ENCODE peak calls at places on chromosomes 13 and 19, in nine cellular contexts. M is neural crest cell, Z is stomach, N is left lung, K is AG04450, L is AG09319, I is sigmoid colon, Y is thoracic aorta, A is OCI-LY7. Q is an unnamed sample.

GRCh38 chr13:106132216-106132615 is 403.2 kb downstream of the EFNB2 start:
- DNase-seq in M (no peak), Z (no peak), N (no peak), K (no peak), L (no peak), I (no peak), Y (no peak), A (no peak), Q (no peak)

GRCh38 chr13:95500136-95500718 is 52.3 kb upstream of the CLDN10 start:
- DNase-seq in M (no peak), Z (no peak), N (no peak), K (no peak), L (no peak), I (no peak), Y (no peak), A (no peak), Q (no peak)

GRCh38 chr13:35700661-35701060 is 224.2 kb upstream of the MAB21L1 start:
- DNase-seq in M (no peak), Z (no peak), N (no peak), K (no peak), L (no peak), I (no peak), Y (no peak), A (no peak), Q (no peak)

GRCh38 chr19:19488041-19488874 is 27.1 kb downstream of the TSSK6 start:
- DNase-seq in M (no peak), Z (peak; percentile 59), N (no peak), K (no peak), L (no peak), I (no peak), Y (no peak), A (no peak), Q (no peak)

GRCh38 chr19:16736709-16737108 is 17.1 kb downstream of the NWD1 start:
- DNase-seq in M (no peak), Z (no peak), N (no peak), K (no peak), L (no peak), I (no peak), Y (no peak), A (peak; percentile 53), Q (no peak)

GRCh38 chr13:60267498-60268202 is 103.9 kb upstream of the DIAPH3 start:
- DNase-seq in M (no peak), Z (no peak), N (peak; percentile 33), K (no peak), L (no peak), I (no peak), Y (no peak), A (peak; percentile 68), Q (no peak)

GRCh38 chr19:11736696-11737095 is 2.0 kb downstream of the ZNF823 start:
- DNase-seq in M (no peak), Z (no peak), N (peak; percentile 38), K (no peak), L (no peak), I (peak; percentile 72), Y (peak; percentile 2), A (peak; percentile 23), Q (no peak)

GRCh38 chr13:93861818-93862217 is 617.7 kb downstream of the DCT start:
- DNase-seq in M (no peak), Z (no peak), N (no peak), K (peak; percentile 24), L (no peak), I (no peak), Y (no peak), A (no peak), Q (no peak)

GRCh38 chr13:67736646-67737420 is 506.7 kb upstream of the PCDH9 start:
- DNase-seq in M (peak; percentile 44), Z (no peak), N (no peak), K (peak; percentile 37), L (no peak), I (no peak), Y (no peak), A (peak; percentile 1), Q (no peak)

GRCh38 chr13:21987793-21988192 is 316.9 kb downstream of the FGF9 start:
- DNase-seq in M (no peak), Z (no peak), N (no peak), K (no peak), L (no peak), I (no peak), Y (no peak), A (no peak), Q (no peak)

GRCh38 chr13:99124695-99125334 is 75.8 kb upstream of the UBAC2 start:
- DNase-seq in M (no peak), Z (no peak), N (no peak), K (no peak), L (peak; percentile 4), I (no peak), Y (no peak), A (peak; percentile 33), Q (no peak)

GRCh38 chr13:113934576-113934975 is 39.3 kb downstream of the C13orf46 start:
- DNase-seq in M (no peak), Z (no peak), N (peak; percentile 15), K (no peak), L (no peak), I (peak; percentile 62), Y (no peak), A (no peak), Q (no peak)

GRCh38 chr19:46928951-46929350 is 68.2 kb downstream of the ARHGAP35 start:
- DNase-seq in M (no peak), Z (no peak), N (no peak), K (no peak), L (no peak), I (no peak), Y (no peak), A (no peak), Q (no peak)
- TF ChIP-seq CTCF in M (no peak), Z (no peak), N (no peak), K (peak; percentile 40), L (peak; percentile 20), I (no peak), Y (no peak), A (peak; percentile 50), Q (no peak)

GRCh38 chr19:5367530-5368133 is 27.0 kb upstream of the PTPRS start:
- DNase-seq in M (no peak), Z (no peak), N (no peak), K (no peak), L (no peak), I (no peak), Y (no peak), A (no peak), Q (no peak)

GRCh38 chr19:5365905-5366304 is 25.3 kb upstream of the PTPRS start:
- DNase-seq in M (no peak), Z (no peak), N (no peak), K (no peak), L (no peak), I (no peak), Y (no peak), A (no peak), Q (no peak)

GRCh38 chr19:5369304-5369703 is 28.7 kb upstream of the PTPRS start:
- DNase-seq in M (no peak), Z (no peak), N (no peak), K (no peak), L (no peak), I (no peak), Y (no peak), A (no peak), Q (no peak)

GRCh38 chr19:5372572-5373200 is 32.1 kb upstream of the PTPRS start:
- DNase-seq in M (no peak), Z (no peak), N (no peak), K (no peak), L (no peak), I (no peak), Y (no peak), A (no peak), Q (no peak)

DNA sequence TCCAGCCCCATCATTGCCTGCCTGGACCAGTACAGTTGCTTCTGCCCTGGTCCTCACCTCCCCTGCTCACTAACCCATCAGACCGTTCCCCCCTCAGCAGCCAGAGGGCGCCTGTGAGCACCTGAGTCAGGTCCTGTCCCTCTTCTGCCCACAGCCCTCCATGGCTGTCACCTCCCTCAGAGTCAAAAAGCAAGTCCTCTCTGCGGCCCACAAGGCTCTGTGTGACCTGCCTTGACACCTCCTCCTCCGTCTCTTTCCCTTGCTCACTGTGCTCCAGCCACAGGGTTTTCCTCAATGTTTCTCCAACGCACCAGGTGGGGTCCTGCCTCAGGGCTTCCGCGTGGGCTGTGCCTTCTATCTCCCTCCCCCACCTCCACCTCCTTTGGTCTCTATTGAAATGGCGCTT is 29.4 kb upstream of the PTPRS start:
- DNase-seq in M (peak; percentile 76), Z (peak; percentile 69), N (no peak), K (no peak), L (no peak), I (no peak), Y (no peak), A (peak; percentile 48), Q (no peak)
- TF ChIP-seq CTCF in M (peak; percentile 79), Z (no peak), N (peak; percentile 40), K (peak; percentile 63), L (peak; percentile 54), I (no peak), Y (no peak), A (peak; percentile 83), Q (peak; percentile 46)

GRCh38 chr19:13011653-13012389 is 16.5 kb downstream of the NFIX start:
- DNase-seq in M (no peak), Z (no peak), N (no peak), K (no peak), L (no peak), I (no peak), Y (no peak), A (no peak), Q (no peak)
- TF ChIP-seq CTCF in M (no peak), Z (no peak), N (no peak), K (no peak), L (no peak), I (no peak), Y (no peak), A (no peak), Q (no peak)

DNA sequence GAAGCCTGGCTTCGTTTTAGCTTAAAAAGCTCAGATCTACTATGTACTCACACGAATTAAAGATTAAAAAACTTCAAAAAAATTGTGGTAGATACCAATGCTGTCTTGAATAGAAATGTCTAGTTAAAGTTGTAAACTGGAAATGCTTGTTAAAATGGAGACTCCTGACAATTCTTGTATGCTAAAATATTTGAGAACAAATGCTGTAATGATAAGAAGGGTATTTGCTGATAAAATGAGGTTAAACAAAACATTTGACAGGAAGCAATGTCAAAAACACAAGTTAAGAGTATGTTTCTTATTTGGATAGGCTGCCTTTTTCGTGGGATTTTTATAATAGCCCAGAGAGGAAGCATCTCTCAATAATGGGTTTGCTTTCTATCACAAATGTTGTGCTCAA is 48.0 kb upstream of the POSTN start:
- DNase-seq in M (no peak), Z (no peak), N (no peak), K (no peak), L (no peak), I (no peak), Y (no peak), A (no peak), Q (no peak)
- TF ChIP-seq CTCF in M (no peak), Z (no peak), N (no peak), K (no peak), L (no peak), I (no peak), Y (no peak), A (no peak), Q (no peak)

GRCh38 chr13:31733709-31734108 is 5.6 kb upstream of the RXFP2 start:
- DNase-seq in M (no peak), Z (no peak), N (no peak), K (no peak), L (no peak), I (no peak), Y (no peak), A (no peak), Q (no peak)
- TF ChIP-seq CTCF in M (no peak), Z (no peak), N (no peak), K (no peak), L (no peak), I (no peak), Y (no peak), A (no peak), Q (no peak)